ENCODE peak calls at places on chromosomes 2 and 18, in nine cellular contexts. One of them, this sample, is unnamed.

GRCh38 chr2:156435725-156436476 is at the start of gene GPD2:
- DNase-seq in neural progenitor cell: peak
- DNase-seq in AG08396: peak
- DNase-seq in uterus: peak
- DNase-seq in HEK293T: peak
- DNase-seq in activated T-cell treated with anti-CD3 and anti-CD28 coated beads, Interleukin-2, amount 50 U/mL, for 1 hour: peak
- DNase-seq in adrenal gland: peak
- DNase-seq in stimulated activated CD4-positive, alpha-beta T cell treated with anti-CD3 and anti-CD28 coated beads, TNF-alpha, amount 100 ng/mL, for 48 hours: peak
- DNase-seq in NCI-H1092: peak
- DNase-seq in this sample: peak

GRCh38 chr2:45274190-45274926 is 265.1 kb upstream of the SIX2 start:
- DNase-seq in neural progenitor cell: peak
- DNase-seq in AG08396: no peak
- DNase-seq in uterus: no peak
- DNase-seq in HEK293T: no peak
- DNase-seq in activated T-cell treated with anti-CD3 and anti-CD28 coated beads, Interleukin-2, amount 50 U/mL, for 1 hour: no peak
- DNase-seq in adrenal gland: no peak
- DNase-seq in stimulated activated CD4-positive, alpha-beta T cell treated with anti-CD3 and anti-CD28 coated beads, TNF-alpha, amount 100 ng/mL, for 48 hours: no peak
- DNase-seq in NCI-H1092: peak
- DNase-seq in this sample: no peak

GRCh38 chr2:187329586-187329985 is 118.5 kb downstream of the CALCRL start:
- DNase-seq in neural progenitor cell: no peak
- DNase-seq in AG08396: no peak
- DNase-seq in uterus: no peak
- DNase-seq in HEK293T: no peak
- DNase-seq in activated T-cell treated with anti-CD3 and anti-CD28 coated beads, Interleukin-2, amount 50 U/mL, for 1 hour: no peak
- DNase-seq in adrenal gland: no peak
- DNase-seq in stimulated activated CD4-positive, alpha-beta T cell treated with anti-CD3 and anti-CD28 coated beads, TNF-alpha, amount 100 ng/mL, for 48 hours: no peak
- DNase-seq in NCI-H1092: no peak
- DNase-seq in this sample: no peak

GRCh38 chr2:86468162-86469033 is 27.2 kb downstream of the KDM3A start:
- DNase-seq in neural progenitor cell: no peak
- DNase-seq in AG08396: no peak
- DNase-seq in uterus: no peak
- DNase-seq in HEK293T: no peak
- DNase-seq in activated T-cell treated with anti-CD3 and anti-CD28 coated beads, Interleukin-2, amount 50 U/mL, for 1 hour: no peak
- DNase-seq in adrenal gland: no peak
- DNase-seq in stimulated activated CD4-positive, alpha-beta T cell treated with anti-CD3 and anti-CD28 coated beads, TNF-alpha, amount 100 ng/mL, for 48 hours: no peak
- DNase-seq in NCI-H1092: no peak
- DNase-seq in this sample: no peak

GRCh38 chr2:173802518-173802917 is 162.7 kb downstream of the SP3 start:
- DNase-seq in neural progenitor cell: no peak
- DNase-seq in AG08396: no peak
- DNase-seq in uterus: no peak
- DNase-seq in HEK293T: no peak
- DNase-seq in activated T-cell treated with anti-CD3 and anti-CD28 coated beads, Interleukin-2, amount 50 U/mL, for 1 hour: no peak
- DNase-seq in adrenal gland: no peak
- DNase-seq in stimulated activated CD4-positive, alpha-beta T cell treated with anti-CD3 and anti-CD28 coated beads, TNF-alpha, amount 100 ng/mL, for 48 hours: no peak
- DNase-seq in NCI-H1092: no peak
- DNase-seq in this sample: no peak

GRCh38 chr2:82478641-82479040 is 1980.4 kb downstream of the SUCLG1 start:
- DNase-seq in neural progenitor cell: no peak
- DNase-seq in AG08396: no peak
- DNase-seq in uterus: no peak
- DNase-seq in HEK293T: no peak
- DNase-seq in activated T-cell treated with anti-CD3 and anti-CD28 coated beads, Interleukin-2, amount 50 U/mL, for 1 hour: no peak
- DNase-seq in adrenal gland: no peak
- DNase-seq in stimulated activated CD4-positive, alpha-beta T cell treated with anti-CD3 and anti-CD28 coated beads, TNF-alpha, amount 100 ng/mL, for 48 hours: no peak
- DNase-seq in NCI-H1092: no peak
- DNase-seq in this sample: no peak

GRCh38 chr2:230690439-230690838 is 22.2 kb upstream of the CAB39 start:
- DNase-seq in neural progenitor cell: no peak
- DNase-seq in AG08396: no peak
- DNase-seq in uterus: peak
- DNase-seq in HEK293T: no peak
- DNase-seq in activated T-cell treated with anti-CD3 and anti-CD28 coated beads, Interleukin-2, amount 50 U/mL, for 1 hour: no peak
- DNase-seq in adrenal gland: no peak
- DNase-seq in stimulated activated CD4-positive, alpha-beta T cell treated with anti-CD3 and anti-CD28 coated beads, TNF-alpha, amount 100 ng/mL, for 48 hours: no peak
- DNase-seq in NCI-H1092: no peak
- DNase-seq in this sample: peak

GRCh38 chr2:170817247-170817998 is 736 bp downstream of the GAD1 start:
- DNase-seq in neural progenitor cell: peak
- DNase-seq in AG08396: peak
- DNase-seq in uterus: no peak
- DNase-seq in HEK293T: peak
- DNase-seq in activated T-cell treated with anti-CD3 and anti-CD28 coated beads, Interleukin-2, amount 50 U/mL, for 1 hour: peak
- DNase-seq in adrenal gland: peak
- DNase-seq in stimulated activated CD4-positive, alpha-beta T cell treated with anti-CD3 and anti-CD28 coated beads, TNF-alpha, amount 100 ng/mL, for 48 hours: no peak
- DNase-seq in NCI-H1092: no peak
- DNase-seq in this sample: peak

GRCh38 chr2:6764968-6765723 is 100.6 kb downstream of the CMPK2 start:
- DNase-seq in neural progenitor cell: no peak
- DNase-seq in AG08396: no peak
- DNase-seq in uterus: no peak
- DNase-seq in HEK293T: no peak
- DNase-seq in activated T-cell treated with anti-CD3 and anti-CD28 coated beads, Interleukin-2, amount 50 U/mL, for 1 hour: no peak
- DNase-seq in adrenal gland: no peak
- DNase-seq in stimulated activated CD4-positive, alpha-beta T cell treated with anti-CD3 and anti-CD28 coated beads, TNF-alpha, amount 100 ng/mL, for 48 hours: no peak
- DNase-seq in NCI-H1092: no peak
- DNase-seq in this sample: no peak

GRCh38 chr18:36382151-36382550 is 84.6 kb downstream of the FHOD3 start:
- DNase-seq in neural progenitor cell: no peak
- DNase-seq in AG08396: no peak
- DNase-seq in uterus: no peak
- DNase-seq in HEK293T: no peak
- DNase-seq in activated T-cell treated with anti-CD3 and anti-CD28 coated beads, Interleukin-2, amount 50 U/mL, for 1 hour: no peak
- DNase-seq in adrenal gland: no peak
- DNase-seq in stimulated activated CD4-positive, alpha-beta T cell treated with anti-CD3 and anti-CD28 coated beads, TNF-alpha, amount 100 ng/mL, for 48 hours: no peak
- DNase-seq in NCI-H1092: no peak
- DNase-seq in this sample: no peak

GRCh38 chr18:23311346-23312103 is 141.6 kb upstream of the RIOK3 start:
- DNase-seq in neural progenitor cell: no peak
- DNase-seq in AG08396: peak
- DNase-seq in uterus: peak
- DNase-seq in HEK293T: no peak
- DNase-seq in activated T-cell treated with anti-CD3 and anti-CD28 coated beads, Interleukin-2, amount 50 U/mL, for 1 hour: no peak
- DNase-seq in adrenal gland: peak
- DNase-seq in stimulated activated CD4-positive, alpha-beta T cell treated with anti-CD3 and anti-CD28 coated beads, TNF-alpha, amount 100 ng/mL, for 48 hours: no peak
- DNase-seq in NCI-H1092: no peak
- DNase-seq in this sample: no peak

GRCh38 chr2:1972428-1972827 is 228.1 kb upstream of the PXDN start:
- DNase-seq in neural progenitor cell: no peak
- DNase-seq in AG08396: no peak
- DNase-seq in uterus: no peak
- DNase-seq in HEK293T: peak
- DNase-seq in activated T-cell treated with anti-CD3 and anti-CD28 coated beads, Interleukin-2, amount 50 U/mL, for 1 hour: no peak
- DNase-seq in adrenal gland: no peak
- DNase-seq in stimulated activated CD4-positive, alpha-beta T cell treated with anti-CD3 and anti-CD28 coated beads, TNF-alpha, amount 100 ng/mL, for 48 hours: no peak
- DNase-seq in NCI-H1092: peak
- DNase-seq in this sample: no peak

GRCh38 chr2:33354981-33355380 is 121.5 kb upstream of the RASGRP3 start:
- DNase-seq in neural progenitor cell: no peak
- DNase-seq in AG08396: no peak
- DNase-seq in uterus: no peak
- DNase-seq in HEK293T: no peak
- DNase-seq in activated T-cell treated with anti-CD3 and anti-CD28 coated beads, Interleukin-2, amount 50 U/mL, for 1 hour: no peak
- DNase-seq in adrenal gland: no peak
- DNase-seq in stimulated activated CD4-positive, alpha-beta T cell treated with anti-CD3 and anti-CD28 coated beads, TNF-alpha, amount 100 ng/mL, for 48 hours: no peak
- DNase-seq in NCI-H1092: no peak
- DNase-seq in this sample: no peak

GRCh38 chr2:239247401-239248245 is 153.2 kb downstream of the HDAC4 start:
- DNase-seq in neural progenitor cell: no peak
- DNase-seq in AG08396: no peak
- DNase-seq in uterus: no peak
- DNase-seq in HEK293T: no peak
- DNase-seq in activated T-cell treated with anti-CD3 and anti-CD28 coated beads, Interleukin-2, amount 50 U/mL, for 1 hour: peak
- DNase-seq in adrenal gland: no peak
- DNase-seq in stimulated activated CD4-positive, alpha-beta T cell treated with anti-CD3 and anti-CD28 coated beads, TNF-alpha, amount 100 ng/mL, for 48 hours: no peak
- DNase-seq in NCI-H1092: no peak
- DNase-seq in this sample: no peak

GRCh38 chr2:166665991-166666940 is 172.2 kb upstream of the SCN7A start:
- DNase-seq in neural progenitor cell: no peak
- DNase-seq in AG08396: peak
- DNase-seq in uterus: no peak
- DNase-seq in HEK293T: no peak
- DNase-seq in activated T-cell treated with anti-CD3 and anti-CD28 coated beads, Interleukin-2, amount 50 U/mL, for 1 hour: no peak
- DNase-seq in adrenal gland: no peak
- DNase-seq in stimulated activated CD4-positive, alpha-beta T cell treated with anti-CD3 and anti-CD28 coated beads, TNF-alpha, amount 100 ng/mL, for 48 hours: no peak
- DNase-seq in NCI-H1092: no peak
- DNase-seq in this sample: no peak

GRCh38 chr2:218849721-218850120 is 9.9 kb upstream of the WNT6 start:
- DNase-seq in neural progenitor cell: no peak
- DNase-seq in AG08396: no peak
- DNase-seq in uterus: no peak
- DNase-seq in HEK293T: no peak
- DNase-seq in activated T-cell treated with anti-CD3 and anti-CD28 coated beads, Interleukin-2, amount 50 U/mL, for 1 hour: no peak
- DNase-seq in adrenal gland: no peak
- DNase-seq in stimulated activated CD4-positive, alpha-beta T cell treated with anti-CD3 and anti-CD28 coated beads, TNF-alpha, amount 100 ng/mL, for 48 hours: no peak
- DNase-seq in NCI-H1092: no peak
- DNase-seq in this sample: no peak